ENCODE peak calls at places on chromosomes 7 and 10, in four cellular contexts. One of them, this sample, is unnamed.

GRCh38 chr7:131625817-131626372 is 69.5 kb upstream of the PODXL start:
- DNase-seq in GM23248: peak; percentile 98
- DNase-seq in GM12878: no peak
- DNase-seq in pancreas: no peak
- DNase-seq in this sample: no peak

GRCh38 chr7:47451851-47452205 is 130.1 kb downstream of the TNS3 start:
- DNase-seq in GM23248: peak; percentile 78
- DNase-seq in GM12878: no peak
- DNase-seq in pancreas: no peak
- DNase-seq in this sample: no peak

GRCh38 chr10:106571216-106571954 is 593.1 kb downstream of the SORCS1 start:
- DNase-seq in GM23248: peak; percentile 67
- DNase-seq in GM12878: no peak
- DNase-seq in pancreas: no peak
- DNase-seq in this sample: no peak

GRCh38 chr7:141737118-141737835 is 881 bp upstream of the SSBP1 start:
- DNase-seq in GM23248: peak; percentile 16
- DNase-seq in GM12878: no peak
- DNase-seq in pancreas: no peak
- DNase-seq in this sample: peak; percentile 12

GRCh38 chr7:42940985-42941847 is 9.0 kb downstream of the MRPL32 start:
- DNase-seq in GM23248: peak; percentile 78
- DNase-seq in GM12878: peak; percentile 48
- DNase-seq in pancreas: peak; percentile 72
- DNase-seq in this sample: peak; percentile 55

GRCh38 chr7:7428806-7429205 is 106.9 kb downstream of the COL28A1 start:
- DNase-seq in GM23248: peak; percentile 62
- DNase-seq in GM12878: no peak
- DNase-seq in pancreas: no peak
- DNase-seq in this sample: no peak

GRCh38 chr7:55588976-55589604 is 16.8 kb upstream of the VOPP1 start:
- DNase-seq in GM23248: no peak
- DNase-seq in GM12878: no peak
- DNase-seq in pancreas: peak; percentile 32
- DNase-seq in this sample: no peak

GRCh38 chr10:121886997-121887622 is 40.7 kb downstream of the ATE1 start:
- DNase-seq in GM23248: peak; percentile 72
- DNase-seq in GM12878: no peak
- DNase-seq in pancreas: no peak
- DNase-seq in this sample: peak; percentile 49

GRCh38 chr10:133520193-133520738 is 6.9 kb upstream of the CYP2E1 start:
- DNase-seq in GM23248: peak; percentile 82
- DNase-seq in GM12878: peak; percentile 16
- DNase-seq in pancreas: peak; percentile 92
- DNase-seq in this sample: peak; percentile 85

GRCh38 chr7:133601607-133602006 is 348.7 kb downstream of the EXOC4 start:
- DNase-seq in GM23248: no peak
- DNase-seq in GM12878: no peak
- DNase-seq in pancreas: no peak
- DNase-seq in this sample: no peak

GRCh38 chr7:100840470-100841100 is 11.9 kb upstream of the SLC12A9 start:
- DNase-seq in GM23248: no peak
- DNase-seq in GM12878: no peak
- DNase-seq in pancreas: no peak
- DNase-seq in this sample: no peak

GRCh38 chr7:151346180-151346769 is 4.7 kb downstream of the NUB1 start:
- DNase-seq in GM23248: no peak
- DNase-seq in GM12878: no peak
- DNase-seq in pancreas: no peak
- DNase-seq in this sample: no peak

GRCh38 chr10:101629781-101630419 is 41.8 kb downstream of the DPCD start:
- DNase-seq in GM23248: no peak
- DNase-seq in GM12878: no peak
- DNase-seq in pancreas: no peak
- DNase-seq in this sample: no peak

GRCh38 chr10:124470544-124471449 is 9.2 kb downstream of the LHPP start:
- DNase-seq in GM23248: no peak
- DNase-seq in GM12878: no peak
- DNase-seq in pancreas: no peak
- DNase-seq in this sample: no peak

GRCh38 chr10:104657458-104657857 is 16.4 kb downstream of the SORCS3 start:
- DNase-seq in GM23248: peak; percentile 44
- DNase-seq in GM12878: no peak
- DNase-seq in pancreas: no peak
- DNase-seq in this sample: no peak

GRCh38 chr10:29140991-29141390 is 147.9 kb upstream of the LYZL1 start:
- DNase-seq in GM23248: peak; percentile 93
- DNase-seq in GM12878: no peak
- DNase-seq in pancreas: no peak
- DNase-seq in this sample: no peak

GRCh38 chr7:107907790-107908189 is 16.8 kb downstream of the DLD start:
- DNase-seq in GM23248: no peak
- DNase-seq in GM12878: no peak
- DNase-seq in pancreas: no peak
- DNase-seq in this sample: no peak

GRCh38 chr7:12670071-12670729 is 17.2 kb upstream of the ARL4A start:
- DNase-seq in GM23248: peak; percentile 42
- DNase-seq in GM12878: no peak
- DNase-seq in pancreas: no peak
- DNase-seq in this sample: no peak

GRCh38 chr10:69573056-69573806 is at the start of gene NEUROG3:
- DNase-seq in GM23248: no peak
- DNase-seq in GM12878: peak; percentile 19
- DNase-seq in pancreas: peak; percentile 42
- DNase-seq in this sample: no peak

GRCh38 chr10:62610649-62611229 is 193.8 kb upstream of the ADO start:
- DNase-seq in GM23248: peak; percentile 68
- DNase-seq in GM12878: no peak
- DNase-seq in pancreas: no peak
- DNase-seq in this sample: peak; percentile 48

GRCh38 chr10:127921751-127922140 is 14.8 kb downstream of the PTPRE start:
- DNase-seq in GM23248: no peak
- DNase-seq in GM12878: no peak
- DNase-seq in pancreas: no peak
- DNase-seq in this sample: no peak

GRCh38 chr10:48523820-48524758 is 80.8 kb downstream of the ARHGAP22 start:
- DNase-seq in GM23248: peak; percentile 58
- DNase-seq in GM12878: no peak
- DNase-seq in pancreas: peak; percentile 77
- DNase-seq in this sample: no peak

GRCh38 chr10:48522011-48522765 is 82.7 kb downstream of the ARHGAP22 start:
- DNase-seq in GM23248: peak; percentile 55
- DNase-seq in GM12878: no peak
- DNase-seq in pancreas: no peak
- DNase-seq in this sample: no peak

GRCh38 chr10:48525113-48525512 is 79.8 kb downstream of the ARHGAP22 start:
- DNase-seq in GM23248: no peak
- DNase-seq in GM12878: no peak
- DNase-seq in pancreas: no peak
- DNase-seq in this sample: no peak

GRCh38 chr10:48525956-48526355 is 78.9 kb downstream of the ARHGAP22 start:
- DNase-seq in GM23248: no peak
- DNase-seq in GM12878: no peak
- DNase-seq in pancreas: no peak
- DNase-seq in this sample: no peak

DNA sequence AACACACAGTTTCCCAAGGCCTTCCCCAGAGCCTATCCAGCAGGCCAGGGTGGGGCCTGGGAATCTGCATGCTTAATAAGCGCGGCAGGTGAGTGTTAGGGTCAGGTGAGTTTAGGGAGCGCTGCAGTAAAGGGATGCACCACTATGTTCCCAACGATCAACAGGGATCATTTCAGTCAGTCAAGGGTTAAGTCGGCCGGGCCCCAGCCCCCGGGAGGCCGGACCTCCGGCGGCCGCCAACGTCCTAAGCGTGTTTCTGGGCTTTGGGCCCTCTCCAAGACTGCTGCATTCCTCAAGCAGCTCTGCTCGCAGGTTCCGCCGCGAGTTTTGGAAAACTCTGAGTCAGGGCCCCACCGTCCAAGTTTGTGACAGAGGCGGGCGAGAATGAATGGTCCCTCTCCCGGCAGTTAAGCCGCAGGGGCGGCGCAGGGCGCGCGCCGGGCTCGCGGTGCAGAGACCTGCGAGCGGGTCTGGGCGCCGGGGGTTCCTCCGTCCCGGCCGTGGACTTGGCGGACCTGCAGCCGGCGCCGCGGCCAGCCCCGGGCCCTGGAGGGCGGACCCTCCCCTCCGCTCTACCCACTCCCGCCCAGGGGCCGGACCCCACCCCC is 81.6 kb downstream of the ARHGAP22 start:
- DNase-seq in GM23248: peak; percentile 98
- DNase-seq in GM12878: no peak
- DNase-seq in pancreas: no peak
- DNase-seq in this sample: no peak
- H3K4me3 ChIP-seq in GM23248: peak overlapping the region; percentile 68
- H3K4me3 ChIP-seq in GM12878: no peak overlapping the region
- H3K4me3 ChIP-seq in pancreas: peak overlapping the region; percentile 17
- H3K4me3 ChIP-seq in this sample: no peak overlapping the region

GRCh38 chr7:14751461-14751860 is 151.1 kb downstream of the DGKB start:
- DNase-seq in GM23248: no peak
- DNase-seq in GM12878: no peak
- DNase-seq in pancreas: no peak
- DNase-seq in this sample: no peak
- H3K4me1 ChIP-seq in GM23248: peaks cover 30% of the 10 kb centered on the region
- H3K4me1 ChIP-seq in GM12878: no peaks in the 10 kb centered on the region
- H3K4me1 ChIP-seq in pancreas: no peaks in the 10 kb centered on the region
- H3K4me1 ChIP-seq in this sample: no peaks in the 10 kb centered on the region

DNA sequence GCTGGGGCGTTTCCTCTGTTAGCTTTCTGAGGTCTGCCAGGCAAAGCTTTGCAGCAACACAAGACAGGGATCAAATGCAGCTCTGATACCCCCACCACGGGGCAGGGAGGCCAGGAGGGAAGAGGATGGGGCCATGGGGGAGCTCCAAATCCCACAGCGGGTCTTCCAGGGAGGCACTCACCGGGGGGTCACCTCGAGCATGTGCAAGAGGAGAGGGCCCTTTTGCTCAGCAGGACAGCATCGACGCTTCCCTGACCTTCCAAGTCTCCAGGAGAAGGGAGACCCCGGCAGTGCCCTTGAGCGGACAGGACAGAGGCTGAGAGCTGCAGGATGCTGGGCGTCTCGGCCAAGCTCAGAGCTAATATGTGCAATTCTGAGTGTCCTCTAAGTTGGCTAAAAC is 127.6 kb downstream of the WDR37 start:
- DNase-seq in GM23248: no peak
- DNase-seq in GM12878: no peak
- DNase-seq in pancreas: no peak
- DNase-seq in this sample: no peak
- H3K27ac ChIP-seq in GM23248: no peak overlapping the region
- H3K27ac ChIP-seq in GM12878: no peak overlapping the region
- H3K27ac ChIP-seq in pancreas: no peak overlapping the region
- H3K27ac ChIP-seq in this sample: no peak overlapping the region

GRCh38 chr10:112793197-112793921 is 156.7 kb upstream of the TCF7L2 start:
- DNase-seq in GM23248: peak; percentile 61
- DNase-seq in GM12878: no peak
- DNase-seq in pancreas: no peak
- DNase-seq in this sample: no peak

GRCh38 chr10:112794201-112794600 is 155.8 kb upstream of the TCF7L2 start:
- DNase-seq in GM23248: no peak
- DNase-seq in GM12878: no peak
- DNase-seq in pancreas: no peak
- DNase-seq in this sample: no peak

GRCh38 chr10:112791447-112791846 is 158.6 kb upstream of the TCF7L2 start:
- DNase-seq in GM23248: no peak
- DNase-seq in GM12878: no peak
- DNase-seq in pancreas: no peak
- DNase-seq in this sample: no peak

GRCh38 chr10:112790921-112791320 is 159.1 kb upstream of the TCF7L2 start:
- DNase-seq in GM23248: no peak
- DNase-seq in GM12878: no peak
- DNase-seq in pancreas: no peak
- DNase-seq in this sample: no peak

DNA sequence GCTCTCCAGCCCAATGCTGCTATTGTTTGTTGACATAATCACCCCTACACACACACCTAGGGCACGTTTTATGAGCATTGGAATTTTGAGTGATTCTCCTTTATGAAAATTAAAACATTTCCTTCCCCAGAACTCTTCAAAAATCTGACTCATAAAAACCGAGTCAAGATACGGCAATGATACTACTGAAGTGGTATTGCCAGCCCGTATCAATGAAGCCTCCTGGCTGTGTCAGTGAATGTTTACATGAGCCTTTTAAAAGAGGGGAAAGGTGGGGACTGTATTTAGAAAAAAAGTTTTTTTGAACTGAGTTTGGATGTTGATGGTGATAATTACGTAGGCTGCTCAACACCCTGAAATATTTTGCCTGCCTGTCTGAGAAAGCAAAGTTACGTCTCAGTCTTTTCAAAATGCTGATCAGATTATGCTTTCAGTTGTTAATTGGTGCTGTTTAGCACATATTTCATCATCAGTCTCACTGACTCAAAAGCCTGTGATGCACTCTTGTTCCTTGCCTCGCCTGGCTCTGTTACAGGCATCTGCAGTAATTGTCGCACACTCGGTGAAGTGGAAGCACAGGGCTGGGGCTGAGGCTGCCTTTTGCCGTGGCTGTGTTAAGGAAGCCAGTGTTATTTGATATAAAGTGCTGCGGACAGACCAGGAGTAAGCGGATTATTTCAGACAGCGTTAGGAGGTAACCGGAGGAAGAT is 157.4 kb upstream of the TCF7L2 start:
- DNase-seq in GM23248: peak; percentile 91
- DNase-seq in GM12878: no peak
- DNase-seq in pancreas: no peak
- DNase-seq in this sample: no peak
- H3K4me3 ChIP-seq in GM23248: peak overlapping the region; percentile 65
- H3K4me3 ChIP-seq in GM12878: no peak overlapping the region
- H3K4me3 ChIP-seq in pancreas: no peak overlapping the region
- H3K4me3 ChIP-seq in this sample: no peak overlapping the region

GRCh38 chr7:99129536-99129935 is 14.4 kb downstream of the SMURF1 start:
- DNase-seq in GM23248: no peak
- DNase-seq in GM12878: no peak
- DNase-seq in pancreas: no peak
- DNase-seq in this sample: no peak
- H3K4me1 ChIP-seq in GM23248: peaks cover 48% of the 10 kb centered on the region
- H3K4me1 ChIP-seq in GM12878: peaks cover 2% of the 10 kb centered on the region
- H3K4me1 ChIP-seq in pancreas: peaks cover 57% of the 10 kb centered on the region
- H3K4me1 ChIP-seq in this sample: peaks cover 13% of the 10 kb centered on the region

DNA sequence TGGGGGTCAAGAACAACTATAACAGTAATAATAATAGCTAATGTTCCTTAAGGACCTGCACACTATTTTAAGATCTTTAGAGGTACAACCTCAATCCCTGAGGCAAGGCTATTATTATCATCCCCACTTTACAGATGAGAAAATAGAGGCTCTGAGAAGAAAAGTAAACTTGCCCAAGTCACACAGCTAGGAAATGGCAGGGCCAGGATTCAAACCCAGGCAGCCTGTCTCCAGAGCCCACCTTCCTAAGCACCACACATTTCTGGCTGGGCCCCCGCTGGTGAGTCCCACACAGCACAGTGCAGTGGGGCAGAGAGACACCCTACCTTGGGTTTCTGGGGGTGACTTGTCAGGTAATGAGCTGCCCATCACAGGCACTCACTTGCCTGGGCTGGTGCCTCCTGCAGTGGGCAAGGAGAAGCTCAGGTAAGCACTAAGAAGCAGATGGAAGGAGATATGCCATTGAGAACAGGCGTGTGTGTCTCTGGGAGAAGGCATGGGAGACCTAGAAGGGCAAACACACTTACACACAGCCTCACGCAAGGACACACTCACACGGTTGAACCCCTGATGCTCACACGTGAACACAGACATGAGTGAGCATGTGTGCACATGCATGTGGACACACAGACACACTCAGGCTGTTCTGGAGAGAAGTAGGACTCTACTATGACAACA is 104.4 kb upstream of the ZMIZ1 start:
- DNase-seq in GM23248: no peak
- DNase-seq in GM12878: no peak
- DNase-seq in pancreas: no peak
- DNase-seq in this sample: no peak
- H3K27ac ChIP-seq in GM23248: no peak overlapping the region
- H3K27ac ChIP-seq in GM12878: no peak overlapping the region
- H3K27ac ChIP-seq in pancreas: peak overlapping the region; percentile 58
- H3K27ac ChIP-seq in this sample: no peak overlapping the region